ENCODE peak calls at places on chromosomes 7 and 10, in six cellular contexts. One of them, this sample, is unnamed.
A peak's percentile ranks its signal among the peaks of the same experiment; 100 is the strongest.

GRCh38 chr10:30997536-30998252 is 34.0 kb downstream of the ZNF438 start:
- DNase-seq in right lobe of liver: no peak
- DNase-seq in IMR-90: no peak
- DNase-seq in stomach: no peak
- DNase-seq in gastrocnemius medialis: no peak
- DNase-seq in esophagus muscularis mucosa: no peak
- DNase-seq in this sample: no peak

GRCh38 chr10:60974463-60975149 is 30.6 kb upstream of the RHOBTB1 start:
- DNase-seq in right lobe of liver: no peak
- DNase-seq in IMR-90: peak; percentile 59
- DNase-seq in stomach: no peak
- DNase-seq in gastrocnemius medialis: no peak
- DNase-seq in esophagus muscularis mucosa: no peak
- DNase-seq in this sample: no peak

GRCh38 chr10:361203-362135 is 226.2 kb downstream of the ZMYND11 start:
- DNase-seq in right lobe of liver: peak; percentile 47
- DNase-seq in IMR-90: no peak
- DNase-seq in stomach: peak; percentile 41
- DNase-seq in gastrocnemius medialis: no peak
- DNase-seq in esophagus muscularis mucosa: no peak
- DNase-seq in this sample: no peak

GRCh38 chr10:29377333-29377961 is 88.6 kb downstream of the LYZL1 start:
- DNase-seq in right lobe of liver: no peak
- DNase-seq in IMR-90: peak; percentile 42
- DNase-seq in stomach: no peak
- DNase-seq in gastrocnemius medialis: no peak
- DNase-seq in esophagus muscularis mucosa: no peak
- DNase-seq in this sample: no peak

GRCh38 chr7:641966-642365 is 84.5 kb upstream of the DNAAF5 start:
- DNase-seq in right lobe of liver: no peak
- DNase-seq in IMR-90: no peak
- DNase-seq in stomach: no peak
- DNase-seq in gastrocnemius medialis: no peak
- DNase-seq in esophagus muscularis mucosa: no peak
- DNase-seq in this sample: no peak

GRCh38 chr7:79786187-79786586 is 332.7 kb upstream of the MAGI2 start:
- DNase-seq in right lobe of liver: no peak
- DNase-seq in IMR-90: peak; percentile 7
- DNase-seq in stomach: no peak
- DNase-seq in gastrocnemius medialis: no peak
- DNase-seq in esophagus muscularis mucosa: no peak
- DNase-seq in this sample: no peak

GRCh38 chr10:29343607-29344038 is 54.8 kb downstream of the LYZL1 start:
- DNase-seq in right lobe of liver: no peak
- DNase-seq in IMR-90: no peak
- DNase-seq in stomach: no peak
- DNase-seq in gastrocnemius medialis: no peak
- DNase-seq in esophagus muscularis mucosa: no peak
- DNase-seq in this sample: no peak

GRCh38 chr7:79709574-79710409 is 256.3 kb upstream of the MAGI2 start:
- DNase-seq in right lobe of liver: no peak
- DNase-seq in IMR-90: peak; percentile 56
- DNase-seq in stomach: no peak
- DNase-seq in gastrocnemius medialis: no peak
- DNase-seq in esophagus muscularis mucosa: no peak
- DNase-seq in this sample: peak; percentile 1

GRCh38 chr10:122196218-122196617 is 74.9 kb upstream of the BTBD16 start:
- DNase-seq in right lobe of liver: no peak
- DNase-seq in IMR-90: no peak
- DNase-seq in stomach: no peak
- DNase-seq in gastrocnemius medialis: no peak
- DNase-seq in esophagus muscularis mucosa: no peak
- DNase-seq in this sample: no peak

GRCh38 chr7:15801041-15801440 is 114.6 kb upstream of the MEOX2 start:
- DNase-seq in right lobe of liver: no peak
- DNase-seq in IMR-90: no peak
- DNase-seq in stomach: no peak
- DNase-seq in gastrocnemius medialis: no peak
- DNase-seq in esophagus muscularis mucosa: no peak
- DNase-seq in this sample: no peak

GRCh38 chr7:32890553-32891045 is 961 bp downstream of the KBTBD2 start:
- DNase-seq in right lobe of liver: no peak
- DNase-seq in IMR-90: peak; percentile 71
- DNase-seq in stomach: no peak
- DNase-seq in gastrocnemius medialis: peak; percentile 48
- DNase-seq in esophagus muscularis mucosa: no peak
- DNase-seq in this sample: no peak

GRCh38 chr7:115354925-115355324 is 433.0 kb downstream of the MDFIC start:
- DNase-seq in right lobe of liver: no peak
- DNase-seq in IMR-90: no peak
- DNase-seq in stomach: no peak
- DNase-seq in gastrocnemius medialis: no peak
- DNase-seq in esophagus muscularis mucosa: no peak
- DNase-seq in this sample: no peak

GRCh38 chr7:31373337-31374289 is 33.1 kb upstream of the NEUROD6 start:
- DNase-seq in right lobe of liver: peak; percentile 22
- DNase-seq in IMR-90: peak; percentile 34
- DNase-seq in stomach: peak; percentile 43
- DNase-seq in gastrocnemius medialis: no peak
- DNase-seq in esophagus muscularis mucosa: no peak
- DNase-seq in this sample: peak; percentile 67

GRCh38 chr10:33410860-33411234 is 76.4 kb upstream of the NRP1 start:
- DNase-seq in right lobe of liver: no peak
- DNase-seq in IMR-90: no peak
- DNase-seq in stomach: no peak
- DNase-seq in gastrocnemius medialis: no peak
- DNase-seq in esophagus muscularis mucosa: peak; percentile 53
- DNase-seq in this sample: no peak

GRCh38 chr10:122847782-122848604 is 2.3 kb upstream of the CUZD1 start:
- DNase-seq in right lobe of liver: no peak
- DNase-seq in IMR-90: peak; percentile 34
- DNase-seq in stomach: no peak
- DNase-seq in gastrocnemius medialis: no peak
- DNase-seq in esophagus muscularis mucosa: no peak
- DNase-seq in this sample: no peak

GRCh38 chr10:88293073-88293472 is 290.0 kb downstream of the RNLS start:
- DNase-seq in right lobe of liver: no peak
- DNase-seq in IMR-90: peak; percentile 29
- DNase-seq in stomach: no peak
- DNase-seq in gastrocnemius medialis: no peak
- DNase-seq in esophagus muscularis mucosa: no peak
- DNase-seq in this sample: no peak

GRCh38 chr10:73998623-73999622 is 1.0 kb downstream of the VCL start:
- DNase-seq in right lobe of liver: peak; percentile 54
- DNase-seq in IMR-90: peak; percentile 86
- DNase-seq in stomach: peak; percentile 60
- DNase-seq in gastrocnemius medialis: peak; percentile 49
- DNase-seq in esophagus muscularis mucosa: peak; percentile 94
- DNase-seq in this sample: peak; percentile 63

GRCh38 chr7:132738254-132738653 is 162.0 kb upstream of the PLXNA4 start:
- DNase-seq in right lobe of liver: no peak
- DNase-seq in IMR-90: peak; percentile 92
- DNase-seq in stomach: no peak
- DNase-seq in gastrocnemius medialis: no peak
- DNase-seq in esophagus muscularis mucosa: no peak
- DNase-seq in this sample: peak; percentile 65

GRCh38 chr10:3828404-3829192 is 43.6 kb upstream of the KLF6 start:
- DNase-seq in right lobe of liver: no peak
- DNase-seq in IMR-90: peak; percentile 86
- DNase-seq in stomach: no peak
- DNase-seq in gastrocnemius medialis: no peak
- DNase-seq in esophagus muscularis mucosa: no peak
- DNase-seq in this sample: no peak

GRCh38 chr10:122494833-122495232 is 33.5 kb downstream of the HTRA1 start:
- DNase-seq in right lobe of liver: no peak
- DNase-seq in IMR-90: peak; percentile 75
- DNase-seq in stomach: no peak
- DNase-seq in gastrocnemius medialis: no peak
- DNase-seq in esophagus muscularis mucosa: no peak
- DNase-seq in this sample: peak; percentile 69

GRCh38 chr7:94575646-94576045 is 66.0 kb downstream of the CASD1 start:
- DNase-seq in right lobe of liver: no peak
- DNase-seq in IMR-90: no peak
- DNase-seq in stomach: no peak
- DNase-seq in gastrocnemius medialis: no peak
- DNase-seq in esophagus muscularis mucosa: no peak
- DNase-seq in this sample: no peak

GRCh38 chr10:128268015-128268722 is 141.9 kb upstream of the MKI67 start:
- DNase-seq in right lobe of liver: no peak
- DNase-seq in IMR-90: no peak
- DNase-seq in stomach: no peak
- DNase-seq in gastrocnemius medialis: no peak
- DNase-seq in esophagus muscularis mucosa: no peak
- DNase-seq in this sample: peak; percentile 25

GRCh38 chr7:99002146-99002826 is 124.0 kb downstream of the TRRAP start:
- DNase-seq in right lobe of liver: no peak
- DNase-seq in IMR-90: no peak
- DNase-seq in stomach: no peak
- DNase-seq in gastrocnemius medialis: no peak
- DNase-seq in esophagus muscularis mucosa: no peak
- DNase-seq in this sample: no peak

GRCh38 chr7:100111914-100112313 is 7.2 kb downstream of the TAF6 start:
- DNase-seq in right lobe of liver: no peak
- DNase-seq in IMR-90: no peak
- DNase-seq in stomach: no peak
- DNase-seq in gastrocnemius medialis: no peak
- DNase-seq in esophagus muscularis mucosa: no peak
- DNase-seq in this sample: no peak

GRCh38 chr7:77330169-77330882 is 85.8 kb downstream of the GSAP start:
- DNase-seq in right lobe of liver: no peak
- DNase-seq in IMR-90: peak; percentile 37
- DNase-seq in stomach: no peak
- DNase-seq in gastrocnemius medialis: no peak
- DNase-seq in esophagus muscularis mucosa: peak; percentile 39
- DNase-seq in this sample: no peak

GRCh38 chr7:12294701-12295100 is 83.6 kb downstream of the TMEM106B start:
- DNase-seq in right lobe of liver: no peak
- DNase-seq in IMR-90: no peak
- DNase-seq in stomach: no peak
- DNase-seq in gastrocnemius medialis: no peak
- DNase-seq in esophagus muscularis mucosa: no peak
- DNase-seq in this sample: no peak

GRCh38 chr7:101681170-101682007 is 52.3 kb upstream of the MYL10 start:
- DNase-seq in right lobe of liver: peak; percentile 41
- DNase-seq in IMR-90: peak; percentile 87
- DNase-seq in stomach: peak; percentile 33
- DNase-seq in gastrocnemius medialis: peak; percentile 9
- DNase-seq in esophagus muscularis mucosa: no peak
- DNase-seq in this sample: peak; percentile 88

GRCh38 chr7:157490465-157490912 is 153.7 kb downstream of the DNAJB6 start:
- DNase-seq in right lobe of liver: no peak
- DNase-seq in IMR-90: peak; percentile 19
- DNase-seq in stomach: peak; percentile 24
- DNase-seq in gastrocnemius medialis: no peak
- DNase-seq in esophagus muscularis mucosa: no peak
- DNase-seq in this sample: peak; percentile 64

GRCh38 chr7:27174077-27175004 is at the start of gene HOXA10:
- DNase-seq in right lobe of liver: no peak
- DNase-seq in IMR-90: no peak
- DNase-seq in stomach: peak; percentile 22
- DNase-seq in gastrocnemius medialis: peak; percentile 39
- DNase-seq in esophagus muscularis mucosa: no peak
- DNase-seq in this sample: no peak
- TF ChIP-seq POLR2A in right lobe of liver: no peak
- TF ChIP-seq POLR2A in IMR-90: no peak
- TF ChIP-seq POLR2A in stomach: no peak
- TF ChIP-seq POLR2A in gastrocnemius medialis: no peak
- TF ChIP-seq POLR2A in esophagus muscularis mucosa: no peak
- TF ChIP-seq POLR2A in this sample: no peak

DNA sequence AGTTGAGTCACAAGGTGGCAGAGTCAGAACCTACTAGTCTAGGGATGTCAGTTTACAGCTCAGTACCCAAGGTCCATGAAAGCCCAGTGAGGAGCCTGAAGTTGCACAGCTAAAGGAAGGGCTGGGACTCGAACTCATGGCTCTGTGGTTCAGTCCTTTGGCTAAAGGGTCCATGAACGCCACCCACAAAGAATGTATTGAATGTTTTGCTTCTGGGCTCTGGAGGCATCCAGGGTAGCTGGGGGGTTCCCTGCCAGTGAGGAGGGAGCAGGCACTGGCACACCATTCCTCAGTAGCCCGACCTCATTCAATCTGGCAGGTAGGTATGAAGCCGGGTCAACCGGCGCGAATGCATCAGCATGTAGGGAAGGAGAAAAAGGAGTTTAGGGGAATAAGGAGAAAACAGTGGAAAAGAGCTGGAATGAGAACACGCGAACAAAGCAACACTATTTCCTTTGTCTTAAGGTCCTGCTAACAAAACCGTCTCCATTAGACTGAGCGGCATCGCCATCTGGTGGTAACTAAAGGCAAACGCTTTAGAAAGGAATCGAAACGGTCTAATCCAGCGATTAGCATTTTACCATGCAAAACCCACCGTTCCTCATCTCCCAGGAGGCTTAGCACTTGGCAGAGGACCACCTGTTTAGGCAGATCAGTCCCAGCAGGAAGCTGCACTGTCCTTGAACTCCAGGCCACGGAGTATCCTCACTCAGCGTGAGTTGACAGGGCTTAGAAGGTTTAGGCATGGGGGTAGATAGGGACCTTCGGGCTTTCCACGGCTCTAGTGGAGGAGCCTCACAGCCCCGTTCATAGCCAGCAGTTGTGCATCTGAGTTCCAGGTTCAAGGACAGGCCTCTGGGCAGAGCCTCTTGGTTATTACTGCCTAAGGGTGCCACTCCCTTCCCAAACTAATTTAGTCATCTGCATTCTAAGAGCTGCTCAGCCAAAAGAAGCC is 122.8 kb downstream of the UBE2H start:
- DNase-seq in right lobe of liver: peak; percentile 49
- DNase-seq in IMR-90: peak; percentile 81
- DNase-seq in stomach: peak; percentile 71
- DNase-seq in gastrocnemius medialis: peak; percentile 45
- DNase-seq in esophagus muscularis mucosa: no peak
- DNase-seq in this sample: no peak
- TF ChIP-seq POLR2A in right lobe of liver: no peak
- TF ChIP-seq POLR2A in IMR-90: no peak
- TF ChIP-seq POLR2A in stomach: no peak
- TF ChIP-seq POLR2A in gastrocnemius medialis: no peak
- TF ChIP-seq POLR2A in esophagus muscularis mucosa: no peak
- TF ChIP-seq POLR2A in this sample: no peak

DNA sequence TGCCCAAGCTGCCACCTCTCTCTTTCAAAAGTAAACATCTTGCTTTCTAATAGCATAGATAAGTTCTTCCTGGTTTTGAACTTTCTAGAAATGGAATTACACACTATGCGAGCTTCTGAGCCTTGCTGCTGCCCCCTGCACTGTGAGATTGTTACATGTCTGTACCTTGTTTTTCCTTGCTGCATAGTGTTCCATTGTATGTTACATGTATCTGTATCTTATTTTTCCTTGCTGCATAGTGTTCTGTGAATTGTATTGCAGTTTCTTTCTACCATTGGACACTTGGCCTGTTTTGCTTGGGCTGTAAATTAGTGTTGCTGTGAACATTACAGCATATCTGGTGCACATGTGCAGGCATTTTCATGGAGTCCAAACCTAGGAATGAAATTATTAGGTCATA is 24.0 kb upstream of the VWA2 start:
- DNase-seq in right lobe of liver: no peak
- DNase-seq in IMR-90: no peak
- DNase-seq in stomach: no peak
- DNase-seq in gastrocnemius medialis: no peak
- DNase-seq in esophagus muscularis mucosa: no peak
- DNase-seq in this sample: no peak
- TF ChIP-seq POLR2A in right lobe of liver: no peak
- TF ChIP-seq POLR2A in IMR-90: no peak
- TF ChIP-seq POLR2A in stomach: no peak
- TF ChIP-seq POLR2A in gastrocnemius medialis: no peak
- TF ChIP-seq POLR2A in esophagus muscularis mucosa: no peak
- TF ChIP-seq POLR2A in this sample: no peak

GRCh38 chr10:102642553-102643345 is 1.5 kb upstream of the TRIM8 start:
- DNase-seq in right lobe of liver: peak; percentile 73
- DNase-seq in IMR-90: peak; percentile 56
- DNase-seq in stomach: peak; percentile 68
- DNase-seq in gastrocnemius medialis: peak; percentile 42
- DNase-seq in esophagus muscularis mucosa: peak; percentile 95
- DNase-seq in this sample: no peak
- TF ChIP-seq POLR2A in right lobe of liver: peak; percentile 29
- TF ChIP-seq POLR2A in IMR-90: peak; percentile 11
- TF ChIP-seq POLR2A in stomach: no peak
- TF ChIP-seq POLR2A in gastrocnemius medialis: no peak
- TF ChIP-seq POLR2A in esophagus muscularis mucosa: peak; percentile 73
- TF ChIP-seq POLR2A in this sample: no peak

This sample was measured in H54.